ENCODE peak calls at places on chromosomes 13 and 19, in five cellular contexts. A is bronchial epithelial cell, Q is left ventricle myocardium inferior, D is mucosa of descending colon, P is cardiac fibroblast. W is an unnamed sample.
A peak's percentile ranks its signal among the peaks of the same experiment; 100 is the strongest.

GRCh38 chr19:46860846-46861690 is at the start of gene ARHGAP35:
- DNase-seq in P (peak; percentile 93), D (peak; percentile 73), A (no peak), Q (no peak), W (peak; percentile 81)

GRCh38 chr13:79423801-79424642 is 18.0 kb upstream of the RBM26 start:
- DNase-seq in A (peak; percentile 56), Q (no peak), D (no peak), P (peak; percentile 77), W (no peak)

GRCh38 chr19:1106841-1107654 is 3.3 kb downstream of the GPX4 start:
- DNase-seq in A (peak; percentile 38), D (no peak), Q (no peak), P (peak; percentile 79), W (no peak)

GRCh38 chr13:108086678-108087077 is 128.7 kb downstream of the LIG4 start:
- DNase-seq in P (peak; percentile 13), D (no peak), A (no peak), Q (no peak), W (no peak)

GRCh38 chr13:40495620-40496001 is 170.8 kb downstream of the FOXO1 start:
- DNase-seq in A (peak; percentile 39), Q (no peak), D (no peak), P (no peak), W (no peak)

GRCh38 chr13:101473458-101473857 is 21.0 kb downstream of the ITGBL1 start:
- DNase-seq in Q (peak; percentile 32), P (peak; percentile 79), A (peak; percentile 76), D (no peak), W (no peak)

GRCh38 chr19:1365964-1366695 is 17.6 kb upstream of the NDUFS7 start:
- DNase-seq in P (no peak), D (no peak), A (no peak), Q (no peak), W (no peak)

GRCh38 chr19:44741841-44742352 is 6.6 kb upstream of the BCL3 start:
- DNase-seq in P (peak; percentile 100), A (peak; percentile 99), D (peak; percentile 98), Q (peak; percentile 97), W (peak; percentile 99)

GRCh38 chr19:19259741-19260140 is 13.4 kb downstream of the TM6SF2 start:
- DNase-seq in D (no peak), Q (no peak), P (no peak), A (peak; percentile 25), W (no peak)

GRCh38 chr13:60210510-60211065 is 46.9 kb upstream of the DIAPH3 start:
- DNase-seq in D (no peak), A (no peak), Q (no peak), P (no peak), W (no peak)

GRCh38 chr19:3413796-3414327 is 47.5 kb downstream of the NFIC start:
- DNase-seq in D (no peak), P (no peak), Q (no peak), A (no peak), W (no peak)

GRCh38 chr13:33771296-33771695 is 46.7 kb upstream of the RFC3 start:
- DNase-seq in P (no peak), Q (no peak), A (no peak), D (no peak), W (no peak)

GRCh38 chr13:54574791-54575190 is 1546.2 kb downstream of the OLFM4 start:
- DNase-seq in P (no peak), A (no peak), Q (no peak), D (no peak), W (no peak)

GRCh38 chr19:29532956-29533355 is 7.2 kb downstream of the VSTM2B start:
- DNase-seq in Q (no peak), D (no peak), A (no peak), P (no peak), W (no peak)

GRCh38 chr19:29378126-29378525 is 147.7 kb upstream of the VSTM2B start:
- DNase-seq in A (no peak), Q (no peak), P (no peak), D (no peak), W (no peak)

GRCh38 chr13:40762849-40763248 is 8.1 kb downstream of the MRPS31 start:
- DNase-seq in P (no peak), Q (no peak), D (no peak), A (no peak), W (no peak)

GRCh38 chr19:52541608-52542007 is 14.1 kb downstream of the ZNF808 start:
- DNase-seq in A (no peak), P (no peak), Q (no peak), D (no peak), W (no peak)

GRCh38 chr19:52533901-52534300 is 6.4 kb downstream of the ZNF808 start:
- DNase-seq in A (peak; percentile 13), D (no peak), P (no peak), Q (peak; percentile 33), W (no peak)

GRCh38 chr19:52532480-52532879 is 5.0 kb downstream of the ZNF808 start:
- DNase-seq in Q (no peak), A (no peak), D (no peak), P (no peak), W (no peak)

DNA sequence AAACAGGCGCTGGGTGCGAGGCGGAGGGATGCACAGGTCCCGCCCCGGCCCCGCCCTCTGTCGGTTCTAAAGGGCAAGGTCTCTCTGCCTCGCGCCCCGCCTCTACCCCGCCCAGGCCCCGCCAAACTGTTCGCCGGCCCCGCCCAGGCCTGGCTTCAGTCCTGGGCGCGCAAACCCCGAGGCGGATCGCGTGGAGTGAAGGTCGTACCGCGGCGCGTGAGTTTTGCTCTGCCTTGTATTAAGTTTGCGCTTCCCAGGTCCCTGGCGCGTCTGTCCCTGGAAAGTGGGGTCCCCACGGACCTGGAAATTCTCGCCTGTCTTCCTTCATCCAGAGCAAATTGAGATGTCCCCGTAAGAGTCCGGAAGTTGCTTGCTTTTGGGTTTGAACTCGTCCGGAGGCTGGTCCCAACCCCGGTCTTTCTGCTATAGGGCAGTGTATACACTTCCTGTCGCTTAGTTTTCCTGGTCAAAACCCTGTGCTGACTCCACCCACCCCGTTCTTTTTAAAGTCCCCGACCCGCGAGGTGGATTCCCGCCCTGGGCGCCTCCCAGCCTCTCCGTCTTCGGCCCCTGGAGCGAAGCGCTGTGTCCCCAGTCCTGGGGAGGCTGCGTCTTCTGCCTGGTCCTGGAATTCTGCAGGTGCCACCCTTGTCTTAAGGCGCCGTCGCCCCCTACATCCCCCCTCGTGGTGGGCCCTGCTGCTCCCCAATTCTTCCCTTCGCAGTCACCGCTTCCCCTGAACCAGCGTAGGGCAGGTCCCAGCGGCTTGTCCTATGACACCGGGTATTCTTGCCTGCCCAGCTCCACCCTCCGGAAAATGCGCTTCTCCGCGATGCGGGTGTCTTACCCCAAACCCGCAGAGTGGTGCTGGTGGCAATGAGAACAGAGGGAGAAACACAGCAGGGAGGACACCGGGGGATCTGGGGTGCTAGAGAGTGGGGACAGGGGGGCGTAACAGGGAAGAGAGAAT is 8.6 kb downstream of the ZNF808 start:
- DNase-seq in A (peak; percentile 69), Q (peak; percentile 94), D (peak; percentile 91), P (peak; percentile 81), W (peak; percentile 84)
- H3K4me3 ChIP-seq in A (peak overlapping the region; percentile 41), Q (peak overlapping the region; percentile 71), D (no peak overlapping the region), P (peak overlapping the region; percentile 62), W (peak overlapping the region; percentile 55)

GRCh38 chr19:13053238-13053637 is 49.4 kb downstream of the LYL1 start:
- DNase-seq in P (peak; percentile 80), D (no peak), A (no peak), Q (no peak), W (peak; percentile 57)

GRCh38 chr19:13051581-13052165 is 51.0 kb downstream of the LYL1 start:
- DNase-seq in D (peak; percentile 81), Q (peak; percentile 66), A (peak; percentile 29), P (peak; percentile 52), W (peak; percentile 77)

GRCh38 chr19:13053761-13054604 is 48.7 kb downstream of the LYL1 start:
- DNase-seq in P (peak; percentile 98), Q (peak; percentile 93), A (peak; percentile 48), D (peak; percentile 86), W (peak; percentile 86)

GRCh38 chr19:13054605-13055212 is 47.9 kb downstream of the LYL1 start:
- DNase-seq in D (no peak), A (no peak), Q (peak; percentile 43), P (no peak), W (no peak)

DNA sequence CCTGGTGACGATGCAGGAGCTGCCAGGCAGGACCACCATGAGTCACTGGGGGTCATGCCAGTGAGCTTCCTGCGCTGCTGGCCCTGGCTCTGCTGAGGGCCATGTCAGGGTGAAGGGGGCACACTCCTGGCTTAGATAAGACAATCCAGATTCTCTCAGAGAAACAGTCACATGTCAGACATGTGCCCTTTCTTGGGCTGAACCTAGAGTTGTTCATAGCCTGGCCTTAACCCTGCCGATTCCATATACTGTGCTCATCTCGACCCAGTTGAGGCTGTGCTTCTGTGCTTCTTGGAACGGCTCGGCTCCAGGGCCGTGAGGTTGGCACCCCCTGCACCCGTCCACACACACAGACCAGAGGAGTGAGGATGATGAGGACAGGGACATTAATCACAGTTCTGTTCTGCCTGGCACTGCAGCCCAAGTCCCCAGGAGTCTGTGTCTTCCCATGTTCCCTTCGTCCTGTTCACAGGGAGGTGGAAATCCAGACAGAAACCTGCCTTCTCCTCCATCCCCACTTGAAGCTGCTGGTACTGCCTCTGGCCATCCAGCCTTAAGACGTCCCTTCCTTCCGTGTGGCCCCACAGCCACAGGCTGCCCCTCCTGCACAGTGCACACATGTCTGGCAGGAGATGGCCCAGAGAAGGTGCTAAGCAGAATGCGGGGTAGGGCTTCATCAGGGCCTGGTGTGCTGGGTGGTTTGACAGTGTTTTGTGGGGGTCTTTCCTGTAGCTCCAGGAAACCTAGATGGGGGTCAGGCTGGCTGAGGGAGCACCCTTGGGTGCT is 50.0 kb downstream of the LYL1 start:
- DNase-seq in Q (no peak), P (no peak), D (no peak), A (no peak), W (no peak)
- H3K4me3 ChIP-seq in Q (peak overlapping the region; percentile 43), P (no peak overlapping the region), D (no peak overlapping the region), A (no peak overlapping the region), W (no peak overlapping the region)

GRCh38 chr13:99658266-99658991 is 157.2 kb downstream of the TM9SF2 start:
- DNase-seq in P (peak; percentile 69), D (peak; percentile 68), A (peak; percentile 5), Q (peak; percentile 59), W (peak; percentile 65)
- H3K4me3 ChIP-seq in P (peak overlapping the region; percentile 37), D (peak overlapping the region; percentile 17), A (peak overlapping the region; percentile 28), Q (peak overlapping the region; percentile 74), W (peak overlapping the region; percentile 48)

GRCh38 chr19:51919606-51920005 is 7.7 kb upstream of the ZNF613 start:
- DNase-seq in A (no peak), P (no peak), D (no peak), Q (no peak), W (no peak)

GRCh38 chr19:51916167-51916566 is 11.1 kb upstream of the ZNF613 start:
- DNase-seq in D (no peak), A (no peak), P (no peak), Q (no peak), W (no peak)

GRCh38 chr19:51915324-51915867 is 10.6 kb upstream of the ZNF649 start:
- DNase-seq in P (no peak), Q (no peak), D (no peak), A (no peak), W (no peak)
- H3K4me3 ChIP-seq in P (no peak overlapping the region), Q (no peak overlapping the region), D (no peak overlapping the region), A (no peak overlapping the region), W (no peak overlapping the region)

GRCh38 chr19:11244846-11245589 is 5.6 kb downstream of the ANGPTL8 start:
- DNase-seq in Q (no peak), P (no peak), D (no peak), A (no peak), W (no peak)
- H3K4me3 ChIP-seq in Q (no peak overlapping the region), P (no peak overlapping the region), D (no peak overlapping the region), A (no peak overlapping the region), W (no peak overlapping the region)

W was measured in ovary.